ENCODE peak calls at places on chromosome 2, in seven cellular contexts. W is activated naive CD8-positive, alpha-beta T cell treated with anti-CD3 and anti-CD28 coated beads, Interleukin-2, amount 50 U/mL, for 16 hours; S is pancreas; R is effector memory CD8-positive, alpha-beta T cell; T is sigmoid colon; L is B cell; U is NCI-H510A treated with DMSO at 0.1 percent for 48 hours. P is an unnamed sample.

GRCh38 chr2:74715071-74715791 is 61.2 kb downstream of the SEMA4F start:
- DNase-seq in W (peak; percentile 54), S (peak; percentile 91), R (peak; percentile 80), T (peak; percentile 87), L (peak; percentile 85), U (peak; percentile 81), P (peak; percentile 90)

GRCh38 chr2:68452168-68452890 is 14.8 kb downstream of the FBXO48 start:
- DNase-seq in W (no peak), S (no peak), R (no peak), T (no peak), L (no peak), U (no peak), P (no peak)

GRCh38 chr2:62149708-62150107 is 46.2 kb upstream of the B3GNT2 start:
- DNase-seq in W (no peak), S (no peak), R (no peak), T (no peak), L (no peak), U (no peak), P (no peak)

GRCh38 chr2:55922488-55922887 is 1.1 kb downstream of the EFEMP1 start:
- DNase-seq in W (no peak), S (no peak), R (no peak), T (no peak), L (no peak), U (no peak), P (no peak)

GRCh38 chr2:23627236-23627990 is 242.4 kb downstream of the KLHL29 start:
- DNase-seq in W (no peak), S (no peak), R (no peak), T (no peak), L (no peak), U (no peak), P (no peak)

GRCh38 chr2:89763254-89763580 is 1071.7 kb downstream of the RPIA start:
- DNase-seq in W (no peak), S (peak; percentile 62), R (no peak), T (peak; percentile 65), L (no peak), U (no peak), P (no peak)

GRCh38 chr2:142586693-142587432 is 290.6 kb upstream of the KYNU start:
- DNase-seq in W (no peak), S (no peak), R (no peak), T (no peak), L (peak; percentile 19), U (no peak), P (no peak)

GRCh38 chr2:217156801-217157200 is 296.9 kb upstream of the TNP1 start:
- DNase-seq in W (no peak), S (no peak), R (no peak), T (no peak), L (no peak), U (no peak), P (no peak)

GRCh38 chr2:73939419-73939818 is 12.7 kb downstream of the DGUOK start:
- DNase-seq in W (no peak), S (no peak), R (no peak), T (no peak), L (no peak), U (no peak), P (no peak)

GRCh38 chr2:217990791-217991465 is 11.9 kb downstream of the TNS1 start:
- DNase-seq in W (no peak), S (peak; percentile 54), R (no peak), T (no peak), L (no peak), U (no peak), P (no peak)

GRCh38 chr2:217944366-217944765 is 58.4 kb downstream of the TNS1 start:
- DNase-seq in W (no peak), S (no peak), R (no peak), T (no peak), L (no peak), U (no peak), P (no peak)

GRCh38 chr2:36965751-36966369 is 476 bp downstream of the STRN start:
- DNase-seq in W (no peak), S (no peak), R (no peak), T (no peak), L (peak; percentile 41), U (peak; percentile 53), P (peak; percentile 51)

GRCh38 chr2:240806006-240806405 is 14.0 kb downstream of the KIF1A start:
- DNase-seq in W (no peak), S (no peak), R (no peak), T (no peak), L (no peak), U (no peak), P (no peak)

GRCh38 chr2:232893834-232894233 is 23.8 kb downstream of the SNORC start:
- DNase-seq in W (no peak), S (peak; percentile 50), R (no peak), T (no peak), L (no peak), U (no peak), P (no peak)

GRCh38 chr2:37090019-37090477 is 5.7 kb downstream of the GPATCH11 start:
- DNase-seq in W (no peak), S (no peak), R (no peak), T (no peak), L (peak; percentile 57), U (no peak), P (peak; percentile 58)

GRCh38 chr2:51490576-51491234 is 458.8 kb upstream of the NRXN1 start:
- DNase-seq in W (no peak), S (no peak), R (no peak), T (no peak), L (no peak), U (no peak), P (no peak)

GRCh38 chr2:135819211-135819610 is 17.8 kb downstream of the LCT start:
- DNase-seq in W (no peak), S (no peak), R (no peak), T (no peak), L (no peak), U (no peak), P (no peak)

GRCh38 chr2:190882327-190882766 is 1.7 kb downstream of the GLS start:
- DNase-seq in W (no peak), S (no peak), R (no peak), T (no peak), L (no peak), U (no peak), P (peak; percentile 24)

GRCh38 chr2:152648336-152648735 is 68.9 kb downstream of the PRPF40A start:
- DNase-seq in W (no peak), S (no peak), R (no peak), T (no peak), L (no peak), U (peak; percentile 3), P (no peak)

GRCh38 chr2:138931284-138932256 is 151.4 kb upstream of the NXPH2 start:
- DNase-seq in W (no peak), S (no peak), R (no peak), T (no peak), L (no peak), U (no peak), P (no peak)

GRCh38 chr2:9373047-9373446 is 50.3 kb downstream of the ITGB1BP1 start:
- DNase-seq in W (no peak), S (no peak), R (no peak), T (no peak), L (peak; percentile 25), U (peak; percentile 87), P (no peak)

GRCh38 chr2:100875516-100876230 is 55.7 kb downstream of the NPAS2 start:
- DNase-seq in W (no peak), S (peak; percentile 72), R (no peak), T (no peak), L (no peak), U (peak; percentile 73), P (no peak)